ENCODE peak calls at places on chromosomes 13 and 19, in four cellular contexts. One of them, this sample, is unnamed.

GRCh38 chr19:50361290-50362029 is 4.0 kb downstream of the NAPSA start:
- DNase-seq in heart right ventricle: no peak
- DNase-seq in esophagus squamous epithelium: no peak
- DNase-seq in CD8-positive, alpha-beta T cell: no peak
- DNase-seq in this sample: no peak

GRCh38 chr19:8361921-8362793 is 1.8 kb upstream of the ANGPTL4 start:
- DNase-seq in CD8-positive, alpha-beta T cell: no peak
- DNase-seq in esophagus squamous epithelium: no peak
- DNase-seq in heart right ventricle: peak; percentile 93
- DNase-seq in this sample: peak; percentile 99

GRCh38 chr19:10105241-10106099 is 692 bp upstream of the PPAN start:
- DNase-seq in esophagus squamous epithelium: no peak
- DNase-seq in heart right ventricle: no peak
- DNase-seq in CD8-positive, alpha-beta T cell: peak; percentile 71
- DNase-seq in this sample: no peak

GRCh38 chr19:2615782-2616181 is 86.7 kb downstream of the GNG7 start:
- DNase-seq in CD8-positive, alpha-beta T cell: no peak
- DNase-seq in heart right ventricle: no peak
- DNase-seq in esophagus squamous epithelium: no peak
- DNase-seq in this sample: no peak

GRCh38 chr19:48400018-48400742 is 6.7 kb downstream of the GRIN2D start:
- DNase-seq in heart right ventricle: peak; percentile 62
- DNase-seq in esophagus squamous epithelium: no peak
- DNase-seq in CD8-positive, alpha-beta T cell: peak; percentile 49
- DNase-seq in this sample: peak; percentile 86

GRCh38 chr13:30026093-30026492 is 175.7 kb upstream of the UBL3 start:
- DNase-seq in CD8-positive, alpha-beta T cell: no peak
- DNase-seq in esophagus squamous epithelium: no peak
- DNase-seq in heart right ventricle: no peak
- DNase-seq in this sample: peak; percentile 84

GRCh38 chr19:972281-972680 is 11.9 kb upstream of the WDR18 start:
- DNase-seq in heart right ventricle: no peak
- DNase-seq in esophagus squamous epithelium: no peak
- DNase-seq in CD8-positive, alpha-beta T cell: no peak
- DNase-seq in this sample: no peak

GRCh38 chr13:19984430-19985218 is 26.1 kb downstream of the ZMYM2 start:
- DNase-seq in CD8-positive, alpha-beta T cell: no peak
- DNase-seq in heart right ventricle: no peak
- DNase-seq in esophagus squamous epithelium: no peak
- DNase-seq in this sample: peak; percentile 73

GRCh38 chr19:10566658-10567410 is 1.0 kb upstream of the KRI1 start:
- DNase-seq in esophagus squamous epithelium: no peak
- DNase-seq in heart right ventricle: no peak
- DNase-seq in CD8-positive, alpha-beta T cell: peak; percentile 77
- DNase-seq in this sample: no peak

GRCh38 chr13:112954488-112955270 is 14.3 kb upstream of the MCF2L start:
- DNase-seq in esophagus squamous epithelium: no peak
- DNase-seq in heart right ventricle: no peak
- DNase-seq in CD8-positive, alpha-beta T cell: no peak
- DNase-seq in this sample: no peak

GRCh38 chr13:113862191-113862765 is 1.6 kb downstream of the GAS6 start:
- DNase-seq in heart right ventricle: no peak
- DNase-seq in CD8-positive, alpha-beta T cell: no peak
- DNase-seq in esophagus squamous epithelium: no peak
- DNase-seq in this sample: no peak

GRCh38 chr13:81907973-81908372 is 1567.0 kb upstream of the SPRY2 start:
- DNase-seq in CD8-positive, alpha-beta T cell: no peak
- DNase-seq in heart right ventricle: no peak
- DNase-seq in esophagus squamous epithelium: no peak
- DNase-seq in this sample: no peak

GRCh38 chr13:77291779-77292178 is 35.1 kb downstream of the MYCBP2 start:
- DNase-seq in heart right ventricle: no peak
- DNase-seq in esophagus squamous epithelium: no peak
- DNase-seq in CD8-positive, alpha-beta T cell: no peak
- DNase-seq in this sample: no peak

GRCh38 chr19:47102561-47103135 is 10.9 kb downstream of the ZC3H4 start:
- DNase-seq in CD8-positive, alpha-beta T cell: no peak
- DNase-seq in esophagus squamous epithelium: no peak
- DNase-seq in heart right ventricle: no peak
- DNase-seq in this sample: peak; percentile 67

GRCh38 chr19:35011737-35012682 is 11.9 kb downstream of the GRAMD1A start:
- DNase-seq in esophagus squamous epithelium: no peak
- DNase-seq in CD8-positive, alpha-beta T cell: peak; percentile 51
- DNase-seq in heart right ventricle: no peak
- DNase-seq in this sample: no peak

GRCh38 chr13:49218493-49219051 is 1.6 kb upstream of the MLNR start:
- DNase-seq in heart right ventricle: no peak
- DNase-seq in esophagus squamous epithelium: no peak
- DNase-seq in CD8-positive, alpha-beta T cell: no peak
- DNase-seq in this sample: no peak

GRCh38 chr13:72662548-72662947 is 64.9 kb downstream of the MZT1 start:
- DNase-seq in CD8-positive, alpha-beta T cell: no peak
- DNase-seq in heart right ventricle: no peak
- DNase-seq in esophagus squamous epithelium: no peak
- DNase-seq in this sample: no peak

GRCh38 chr13:63336549-63336948 is 1920.9 kb upstream of the PCDH20 start:
- DNase-seq in heart right ventricle: no peak
- DNase-seq in CD8-positive, alpha-beta T cell: no peak
- DNase-seq in esophagus squamous epithelium: no peak
- DNase-seq in this sample: no peak

GRCh38 chr19:2455481-2456300 is 1.1 kb downstream of the LMNB2 start:
- DNase-seq in esophagus squamous epithelium: no peak
- DNase-seq in heart right ventricle: peak; percentile 39
- DNase-seq in CD8-positive, alpha-beta T cell: peak; percentile 61
- DNase-seq in this sample: no peak

GRCh38 chr19:1566392-1567115 is 1.6 kb downstream of the MEX3D start:
- DNase-seq in esophagus squamous epithelium: no peak
- DNase-seq in heart right ventricle: peak; percentile 54
- DNase-seq in CD8-positive, alpha-beta T cell: no peak
- DNase-seq in this sample: peak; percentile 79

GRCh38 chr13:109874921-109875454 is 88.6 kb upstream of the IRS2 start:
- DNase-seq in heart right ventricle: no peak
- DNase-seq in CD8-positive, alpha-beta T cell: no peak
- DNase-seq in esophagus squamous epithelium: no peak
- DNase-seq in this sample: peak; percentile 66

GRCh38 chr13:87426737-87427136 is 244.4 kb upstream of the SLITRK5 start:
- DNase-seq in esophagus squamous epithelium: no peak
- DNase-seq in heart right ventricle: no peak
- DNase-seq in CD8-positive, alpha-beta T cell: no peak
- DNase-seq in this sample: no peak

GRCh38 chr13:45851171-45851889 is at the start of gene SIAH3:
- DNase-seq in esophagus squamous epithelium: no peak
- DNase-seq in CD8-positive, alpha-beta T cell: peak; percentile 31
- DNase-seq in heart right ventricle: no peak
- DNase-seq in this sample: peak; percentile 10

GRCh38 chr13:50993908-50994307 is 84.3 kb downstream of the RNASEH2B start:
- DNase-seq in esophagus squamous epithelium: no peak
- DNase-seq in CD8-positive, alpha-beta T cell: no peak
- DNase-seq in heart right ventricle: no peak
- DNase-seq in this sample: peak; percentile 89

GRCh38 chr19:44447864-44448674 is at the start of gene ZNF229:
- DNase-seq in CD8-positive, alpha-beta T cell: peak; percentile 85
- DNase-seq in esophagus squamous epithelium: peak; percentile 21
- DNase-seq in heart right ventricle: peak; percentile 86
- DNase-seq in this sample: peak; percentile 93

GRCh38 chr13:97225533-97225932 is 3.4 kb downstream of the MBNL2 start:
- DNase-seq in heart right ventricle: no peak
- DNase-seq in CD8-positive, alpha-beta T cell: no peak
- DNase-seq in esophagus squamous epithelium: no peak
- DNase-seq in this sample: no peak

GRCh38 chr13:36718686-36719085 is 44.9 kb downstream of the SERTM1 start:
- DNase-seq in CD8-positive, alpha-beta T cell: no peak
- DNase-seq in esophagus squamous epithelium: no peak
- DNase-seq in heart right ventricle: no peak
- DNase-seq in this sample: peak; percentile 44

GRCh38 chr13:99432637-99433542 is 68.4 kb upstream of the TM9SF2 start:
- DNase-seq in CD8-positive, alpha-beta T cell: peak; percentile 87
- DNase-seq in heart right ventricle: peak; percentile 55
- DNase-seq in esophagus squamous epithelium: peak; percentile 8
- DNase-seq in this sample: peak; percentile 40

GRCh38 chr19:33177417-33177976 is 16.6 kb upstream of the LRP3 start:
- DNase-seq in esophagus squamous epithelium: peak; percentile 61
- DNase-seq in heart right ventricle: no peak
- DNase-seq in CD8-positive, alpha-beta T cell: peak; percentile 85
- DNase-seq in this sample: no peak

DNA sequence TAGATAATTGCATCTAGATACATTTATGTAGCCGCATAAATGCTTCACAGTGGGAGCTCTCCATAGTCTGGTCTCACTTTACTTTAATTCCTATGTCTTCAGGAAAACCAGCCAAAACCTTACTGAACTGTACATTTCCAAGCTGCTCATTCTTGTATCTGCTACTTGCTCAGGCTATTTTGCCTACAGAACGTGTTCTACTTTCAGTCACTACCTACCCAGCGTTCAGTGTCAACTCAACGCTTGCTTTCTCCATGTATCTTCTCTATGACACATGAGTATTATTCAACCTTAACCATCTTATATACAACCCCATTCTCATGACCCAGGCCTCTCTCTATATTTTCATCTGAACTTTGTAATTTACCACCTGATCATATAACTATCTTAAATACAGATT is 101.9 kb downstream of the KLF12 start:
- DNase-seq in CD8-positive, alpha-beta T cell: no peak
- DNase-seq in heart right ventricle: no peak
- DNase-seq in esophagus squamous epithelium: no peak
- DNase-seq in this sample: no peak
- H3K4me3 ChIP-seq in CD8-positive, alpha-beta T cell: no peak overlapping the region
- H3K4me3 ChIP-seq in heart right ventricle: no peak overlapping the region
- H3K4me3 ChIP-seq in esophagus squamous epithelium: peak overlapping the region; percentile 9
- H3K4me3 ChIP-seq in this sample: peak overlapping the region; percentile 52

DNA sequence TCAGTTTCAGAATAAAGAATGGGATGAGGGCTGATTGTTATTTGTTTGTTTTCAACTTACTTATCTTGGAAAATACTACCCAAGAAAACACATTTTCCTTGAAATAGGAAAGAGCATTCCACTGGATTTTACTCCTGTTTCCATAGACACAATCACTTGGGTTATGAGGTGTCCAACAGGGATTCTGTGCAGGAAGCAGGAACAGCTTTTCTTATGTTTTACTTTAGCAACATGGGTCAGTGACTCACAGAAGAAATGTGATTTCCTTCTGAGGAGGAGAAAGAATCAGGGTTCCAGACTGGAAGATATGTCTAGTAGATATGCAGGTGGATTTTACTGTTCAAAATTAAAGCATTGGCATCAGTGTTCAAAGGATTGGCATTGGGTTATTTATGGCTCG is 180.8 kb upstream of the GPC6 start:
- DNase-seq in heart right ventricle: no peak
- DNase-seq in CD8-positive, alpha-beta T cell: no peak
- DNase-seq in esophagus squamous epithelium: no peak
- DNase-seq in this sample: peak; percentile 37
- H3K4me3 ChIP-seq in heart right ventricle: no peak overlapping the region
- H3K4me3 ChIP-seq in CD8-positive, alpha-beta T cell: no peak overlapping the region
- H3K4me3 ChIP-seq in esophagus squamous epithelium: no peak overlapping the region
- H3K4me3 ChIP-seq in this sample: no peak overlapping the region

GRCh38 chr13:39597828-39598227 is 5.2 kb downstream of the LHFPL6 start:
- DNase-seq in CD8-positive, alpha-beta T cell: no peak
- DNase-seq in esophagus squamous epithelium: no peak
- DNase-seq in heart right ventricle: no peak
- DNase-seq in this sample: peak; percentile 58
- H3K4me3 ChIP-seq in CD8-positive, alpha-beta T cell: no peak overlapping the region
- H3K4me3 ChIP-seq in esophagus squamous epithelium: peak overlapping the region; percentile 21
- H3K4me3 ChIP-seq in heart right ventricle: peak overlapping the region; percentile 69
- H3K4me3 ChIP-seq in this sample: peak overlapping the region; percentile 46

DNA sequence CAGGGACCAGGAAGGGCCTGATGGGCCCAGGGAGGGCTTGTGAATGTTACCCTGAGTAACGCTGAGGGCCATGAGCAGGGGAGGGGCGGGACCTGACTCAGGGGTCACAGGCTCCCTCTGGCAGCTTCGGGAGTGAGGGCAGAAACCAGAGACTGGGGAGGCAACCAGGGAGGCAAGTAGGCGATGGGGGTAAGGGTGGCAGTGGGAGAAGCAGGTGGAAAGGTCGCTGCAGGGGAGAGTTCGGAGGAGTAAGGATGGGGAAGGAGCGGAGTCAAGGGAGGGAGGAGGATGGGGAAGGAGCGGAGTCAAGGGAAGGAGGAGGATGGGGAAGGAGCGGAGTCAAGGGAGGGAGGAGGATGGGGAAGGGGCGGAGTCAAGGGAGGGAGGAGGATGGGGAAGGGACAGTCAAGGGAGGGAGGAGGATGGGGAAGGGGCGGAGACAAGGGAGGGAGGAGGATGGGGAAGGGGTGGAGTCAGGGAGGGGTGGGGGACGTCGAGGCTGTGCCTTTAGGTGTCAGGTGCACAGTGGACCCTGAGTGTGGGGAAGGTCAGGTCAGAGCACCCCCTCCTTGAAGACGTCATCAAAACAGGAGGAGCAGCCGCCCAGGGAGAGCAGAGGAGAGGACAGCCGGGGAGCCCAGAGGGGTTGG is 15.5 kb upstream of the B3GNT3 start:
- DNase-seq in CD8-positive, alpha-beta T cell: no peak
- DNase-seq in heart right ventricle: no peak
- DNase-seq in esophagus squamous epithelium: no peak
- DNase-seq in this sample: peak; percentile 28
- H3K4me3 ChIP-seq in CD8-positive, alpha-beta T cell: no peak overlapping the region
- H3K4me3 ChIP-seq in heart right ventricle: no peak overlapping the region
- H3K4me3 ChIP-seq in esophagus squamous epithelium: peak overlapping the region; percentile 37
- H3K4me3 ChIP-seq in this sample: no peak overlapping the region

DNA sequence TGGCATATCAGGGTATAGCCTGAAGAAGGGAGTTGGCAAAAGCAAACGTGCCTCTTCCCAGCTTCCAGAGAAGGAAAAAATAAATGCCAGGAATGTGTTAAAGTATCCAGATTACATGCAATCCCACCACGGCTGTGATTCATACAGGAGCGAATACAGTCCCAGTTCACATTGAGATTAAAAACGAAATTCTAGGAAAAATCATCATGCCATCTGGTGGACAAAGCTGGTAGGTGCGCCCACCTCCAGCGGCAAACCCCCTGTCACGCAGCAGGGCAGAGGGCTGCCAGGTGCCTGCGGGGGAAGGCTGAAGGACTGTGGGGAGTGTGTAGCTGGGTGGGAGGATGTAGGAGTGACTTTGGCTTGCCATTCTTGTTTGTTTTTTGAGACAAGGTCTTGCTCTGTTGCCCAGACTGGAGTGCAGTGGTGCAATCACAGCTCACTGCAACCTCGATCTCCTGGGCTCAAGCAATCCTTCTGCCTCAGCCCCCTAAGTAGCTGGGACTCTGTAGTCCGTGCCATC is 6.4 kb upstream of the DMWD start:
- DNase-seq in esophagus squamous epithelium: no peak
- DNase-seq in heart right ventricle: peak; percentile 64
- DNase-seq in CD8-positive, alpha-beta T cell: peak; percentile 58
- DNase-seq in this sample: peak; percentile 93
- H3K4me3 ChIP-seq in esophagus squamous epithelium: peak overlapping the region; percentile 21
- H3K4me3 ChIP-seq in heart right ventricle: no peak overlapping the region
- H3K4me3 ChIP-seq in CD8-positive, alpha-beta T cell: no peak overlapping the region
- H3K4me3 ChIP-seq in this sample: no peak overlapping the region

This sample was measured in fibroblast of the aortic adventitia.